ENCODE peak calls at places on chromosomes 3 and 15, in four cellular contexts. Z is IMR-90, C is H9, F is H1. P is an unnamed sample.

GRCh38 chr3:25785826-25786225 is 2.6 kb upstream of the NGLY1 start:
- DNase-seq in Z (no peak), C (no peak), F (no peak), P (no peak)

GRCh38 chr15:75420698-75421097 is 30.8 kb downstream of the SIN3A start:
- DNase-seq in Z (peak), C (no peak), F (no peak), P (no peak)

GRCh38 chr15:74433592-74434259 is at the start of gene SEMA7A:
- DNase-seq in Z (peak), C (peak), F (peak), P (peak)

GRCh38 chr3:159263750-159264561 is 462.1 kb downstream of the MFSD1 start:
- DNase-seq in Z (peak), C (no peak), F (no peak), P (peak)

GRCh38 chr15:69305204-69305931 is 6.7 kb downstream of the PAQR5 start:
- DNase-seq in Z (peak), C (no peak), F (peak), P (peak)

GRCh38 chr3:30273304-30274072 is 332.9 kb upstream of the TGFBR2 start:
- DNase-seq in Z (peak), C (no peak), F (no peak), P (no peak)

GRCh38 chr3:107588217-107588616 is 65.5 kb downstream of the BBX start:
- DNase-seq in Z (no peak), C (no peak), F (no peak), P (no peak)

GRCh38 chr15:31484369-31484951 is 157.8 kb downstream of the KLF13 start:
- DNase-seq in Z (no peak), C (peak), F (no peak), P (no peak)

GRCh38 chr15:92541197-92542190 is 114.1 kb downstream of the FAM174B start:
- DNase-seq in Z (no peak), C (no peak), F (no peak), P (no peak)

GRCh38 chr15:50182233-50183013 is 427 bp downstream of the SLC27A2 start:
- DNase-seq in Z (peak), C (peak), F (no peak), P (peak)

GRCh38 chr15:45341775-45342174 is 36.6 kb downstream of the GATM start:
- DNase-seq in Z (no peak), C (no peak), F (no peak), P (no peak)

GRCh38 chr3:133259767-133260166 is 140.1 kb upstream of the BFSP2 start:
- DNase-seq in Z (no peak), C (no peak), F (no peak), P (no peak)

GRCh38 chr3:133949438-133949837 is 53.8 kb upstream of the RAB6B start:
- DNase-seq in Z (peak), C (peak), F (peak), P (no peak)

GRCh38 chr15:91801836-91802534 is 51.5 kb upstream of the SLCO3A1 start:
- DNase-seq in Z (no peak), C (no peak), F (no peak), P (no peak)

GRCh38 chr15:28123408-28124023 is 24.4 kb upstream of the OCA2 start:
- DNase-seq in Z (peak), C (peak), F (peak), P (peak)

GRCh38 chr15:55909036-55909811 is 84.2 kb downstream of the NEDD4 start:
- DNase-seq in Z (peak), C (no peak), F (no peak), P (no peak)

GRCh38 chr3:66592061-66592875 is 91.4 kb upstream of the LRIG1 start:
- DNase-seq in Z (peak), C (no peak), F (no peak), P (peak)

GRCh38 chr3:45163481-45163880 is 17.3 kb upstream of the CDCP1 start:
- DNase-seq in Z (no peak), C (no peak), F (no peak), P (no peak)

GRCh38 chr3:197151562-197151961 is 121.9 kb upstream of the MELTF start:
- DNase-seq in Z (peak), C (no peak), F (no peak), P (no peak)

GRCh38 chr3:151169700-151170224 is 33.3 kb downstream of the GPR171 start:
- DNase-seq in Z (no peak), C (no peak), F (no peak), P (no peak)

GRCh38 chr15:60155661-60156060 is 151.6 kb downstream of the FOXB1 start:
- DNase-seq in Z (peak), C (no peak), F (no peak), P (no peak)

GRCh38 chr15:66603301-66604179 is 37.7 kb upstream of the LCTL start:
- DNase-seq in Z (peak), C (peak), F (peak), P (peak)

GRCh38 chr15:85730001-85730820 is 64.5 kb downstream of the KLHL25 start:
- DNase-seq in Z (peak), C (no peak), F (no peak), P (peak)

GRCh38 chr3:9810357-9810726 is 280 bp downstream of the TTLL3 start:
- DNase-seq in Z (no peak), C (peak), F (no peak), P (peak)
- H3K4ac ChIP-seq in Z (peak), C (no peak), F (no peak), P (no peak)

GRCh38 chr3:177180506-177180905 is 16.8 kb downstream of the TBL1XR1 start:
- DNase-seq in Z (no peak), C (no peak), F (no peak), P (no peak)

GRCh38 chr3:177179281-177180067 is 17.8 kb downstream of the TBL1XR1 start:
- DNase-seq in Z (no peak), C (no peak), F (no peak), P (no peak)

GRCh38 chr3:177177670-177178295 is 19.5 kb downstream of the TBL1XR1 start:
- DNase-seq in Z (no peak), C (no peak), F (no peak), P (no peak)

GRCh38 chr3:177169936-177170722 is 27.2 kb downstream of the TBL1XR1 start:
- DNase-seq in Z (no peak), C (no peak), F (no peak), P (peak)

DNA sequence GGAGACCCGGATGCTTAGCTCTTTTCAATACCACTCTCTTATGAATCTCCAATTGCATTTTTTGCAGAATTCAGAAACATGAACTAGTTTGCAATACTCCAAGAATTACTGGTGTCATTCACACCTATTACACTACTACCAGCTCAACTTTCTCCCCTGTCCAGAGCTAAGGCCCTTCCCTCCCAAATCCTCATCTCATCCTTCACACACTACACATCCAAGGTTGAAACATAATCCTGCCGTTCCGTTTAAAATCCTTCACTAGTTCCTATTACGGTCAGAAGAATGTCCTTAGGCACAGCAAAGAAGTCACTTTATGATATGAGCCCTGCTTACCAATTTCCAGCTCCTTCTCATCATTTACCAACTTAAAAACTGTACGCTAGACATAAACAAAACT is 22.7 kb downstream of the TBL1XR1 start:
- DNase-seq in Z (no peak), C (no peak), F (no peak), P (no peak)
- H3K4ac ChIP-seq in Z (no peak), C (no peak), F (no peak), P (no peak)

GRCh38 chr15:58697220-58697619 is 52.3 kb downstream of the ADAM10 start:
- DNase-seq in Z (no peak), C (no peak), F (no peak), P (no peak)

GRCh38 chr15:58702233-58702632 is 47.3 kb downstream of the ADAM10 start:
- DNase-seq in Z (no peak), C (no peak), F (no peak), P (no peak)

GRCh38 chr15:58698887-58699641 is 50.4 kb downstream of the ADAM10 start:
- DNase-seq in Z (peak), C (no peak), F (no peak), P (no peak)

GRCh38 chr15:58701376-58701775 is 48.1 kb downstream of the ADAM10 start:
- DNase-seq in Z (no peak), C (no peak), F (no peak), P (no peak)

GRCh38 chr15:58699769-58700168 is 49.7 kb downstream of the ADAM10 start:
- DNase-seq in Z (no peak), C (no peak), F (no peak), P (no peak)
- H3K4ac ChIP-seq in Z (no peak), C (no peak), F (no peak), P (no peak)

GRCh38 chr3:40308725-40309438 is 625 bp upstream of the EIF1B start:
- DNase-seq in Z (no peak), C (no peak), F (no peak), P (no peak)

GRCh38 chr3:40307176-40307575 is 2.3 kb upstream of the EIF1B start:
- DNase-seq in Z (peak), C (no peak), F (no peak), P (no peak)

GRCh38 chr3:40309925-40310635 is 573 bp downstream of the EIF1B start:
- DNase-seq in Z (peak), C (no peak), F (no peak), P (peak)

GRCh38 chr3:40310690-40311089 is 1.2 kb downstream of the EIF1B start:
- DNase-seq in Z (peak), C (no peak), F (no peak), P (no peak)

DNA sequence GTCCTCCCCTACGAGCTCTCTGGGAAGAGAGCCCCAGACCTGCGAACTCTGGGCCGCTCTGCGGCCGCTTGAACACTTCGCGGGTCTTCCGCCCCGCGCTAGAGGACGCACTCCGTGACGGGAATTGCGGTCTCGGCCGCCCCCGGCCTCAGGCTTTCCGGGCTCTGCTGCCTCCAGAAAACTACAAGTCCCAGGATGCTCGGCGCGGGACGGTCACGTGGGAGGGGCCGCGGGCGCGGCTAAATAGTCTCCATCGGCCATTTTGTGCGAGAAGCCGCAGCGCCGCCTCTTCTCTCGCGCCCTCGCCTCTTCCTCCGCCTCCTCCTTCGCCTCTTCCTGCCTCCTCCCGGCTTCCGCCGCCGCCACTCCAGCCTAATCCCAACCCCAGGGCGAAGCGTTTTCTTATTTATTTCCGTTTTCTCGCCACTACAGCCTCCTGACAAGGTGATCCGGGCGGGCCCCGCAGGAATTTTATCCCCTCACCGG is at the start of gene EIF1B:
- DNase-seq in Z (peak), C (peak), F (peak), P (peak)
- H3K4ac ChIP-seq in Z (peak), C (peak), F (no peak), P (peak)

DNA sequence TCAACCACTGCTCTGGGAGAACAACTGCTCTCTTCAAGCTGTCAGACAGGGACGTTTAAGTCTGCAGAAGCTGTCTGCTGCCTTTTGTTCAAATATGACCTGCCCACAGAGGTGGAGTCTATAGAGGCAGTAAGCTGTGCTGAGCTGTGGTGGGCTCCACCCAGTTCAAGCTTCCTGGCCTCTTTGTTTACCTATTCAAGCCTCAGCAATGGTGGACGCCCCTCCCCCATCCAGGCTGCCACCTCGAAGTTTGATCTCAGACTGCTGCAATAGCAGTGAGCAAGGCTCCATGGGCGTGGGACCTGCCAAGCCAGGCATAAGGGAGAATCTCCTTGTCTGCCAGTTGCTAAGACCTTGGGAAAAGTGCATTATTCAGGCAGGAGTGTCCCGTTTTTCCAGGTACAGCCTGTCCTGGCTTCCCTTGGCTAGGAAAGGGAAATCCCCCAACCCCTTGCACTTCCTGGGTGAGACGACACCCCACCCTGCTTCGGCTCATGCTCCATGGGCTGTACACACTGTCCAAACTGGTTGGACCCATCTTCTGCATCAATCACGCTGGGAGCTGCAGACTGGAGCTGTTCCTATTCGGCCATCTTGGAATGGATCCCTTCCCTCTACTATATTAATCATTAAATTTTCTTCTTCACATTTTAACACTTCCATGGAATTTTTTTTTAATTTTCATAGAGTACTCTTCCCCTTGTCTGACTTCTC is 167.0 kb upstream of the UBE2E2 start:
- DNase-seq in Z (no peak), C (peak), F (no peak), P (peak)
- H3K4ac ChIP-seq in Z (no peak), C (no peak), F (no peak), P (no peak)

DNA sequence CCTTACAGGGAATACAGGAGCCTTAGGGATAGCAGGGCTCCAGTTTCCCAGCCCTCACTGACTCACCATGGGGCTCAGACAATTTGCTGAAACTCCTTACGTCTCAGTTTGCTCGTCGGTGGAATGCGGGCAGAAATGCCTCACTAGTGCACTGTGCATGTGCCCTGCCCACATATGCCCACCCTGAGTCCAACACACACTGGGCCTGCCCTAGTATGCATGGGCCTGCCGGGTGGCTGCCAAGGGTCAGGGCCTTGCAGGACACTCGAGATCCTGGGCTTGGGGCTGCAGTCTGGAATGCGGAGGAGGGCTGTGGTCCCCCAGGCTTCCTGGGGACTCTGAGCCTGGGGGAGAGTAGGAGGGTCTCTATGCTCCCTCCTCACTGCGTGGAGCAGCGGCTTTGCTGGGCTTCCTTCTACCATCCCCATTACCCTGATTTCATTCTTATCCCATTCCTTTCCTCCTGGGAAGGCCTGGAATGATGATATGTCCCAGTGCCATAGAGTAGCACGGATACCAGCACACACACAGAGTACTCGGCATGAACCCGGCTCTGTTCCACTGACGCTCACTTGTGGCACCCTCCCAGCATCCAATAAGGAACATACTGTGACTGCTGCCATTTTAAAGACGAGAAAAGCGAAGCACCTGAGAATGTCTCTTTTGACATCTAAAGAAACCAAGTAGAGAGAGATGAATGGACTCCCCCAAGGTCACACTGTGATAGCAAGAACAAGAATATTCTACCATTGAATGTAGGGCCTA is 124.2 kb downstream of the ASB7 start:
- DNase-seq in Z (peak), C (peak), F (no peak), P (no peak)
- H3K4ac ChIP-seq in Z (peak), C (no peak), F (no peak), P (no peak)

GRCh38 chr3:180698760-180699270 is 19.5 kb upstream of the CCDC39 start:
- DNase-seq in Z (no peak), C (no peak), F (no peak), P (no peak)
- H3K4ac ChIP-seq in Z (no peak), C (no peak), F (no peak), P (no peak)